ENCODE peak calls at places on chromosome X, in five cellular contexts. One of them, this sample, is unnamed.

GRCh38 chrX:1521459-1521956 is 15.5 kb downstream of the P2RY8 start:
- DNase-seq in epithelial cell of esophagus: no peak
- DNase-seq in IMR-90: no peak
- DNase-seq in A549: no peak
- DNase-seq in CD8-positive, alpha-beta T cell: peak
- DNase-seq in this sample: peak

GRCh38 chrX:13985697-13986435 is 43.8 kb downstream of the GEMIN8 start:
- DNase-seq in CD8-positive, alpha-beta T cell: no peak
- DNase-seq in A549: no peak
- DNase-seq in IMR-90: no peak
- DNase-seq in epithelial cell of esophagus: no peak
- DNase-seq in this sample: peak

GRCh38 chrX:124087000-124087746 is 125.7 kb downstream of the STAG2 start:
- DNase-seq in CD8-positive, alpha-beta T cell: no peak
- DNase-seq in IMR-90: no peak
- DNase-seq in epithelial cell of esophagus: no peak
- DNase-seq in A549: no peak
- DNase-seq in this sample: no peak

GRCh38 chrX:23783569-23784486 is 855 bp downstream of the SAT1 start:
- DNase-seq in IMR-90: no peak
- DNase-seq in CD8-positive, alpha-beta T cell: peak
- DNase-seq in epithelial cell of esophagus: no peak
- DNase-seq in A549: no peak
- DNase-seq in this sample: peak

GRCh38 chrX:25156323-25156722 is 140.6 kb upstream of the ARX start:
- DNase-seq in A549: no peak
- DNase-seq in epithelial cell of esophagus: no peak
- DNase-seq in CD8-positive, alpha-beta T cell: no peak
- DNase-seq in IMR-90: no peak
- DNase-seq in this sample: no peak

GRCh38 chrX:119809185-119809666 is 17.8 kb upstream of the RPL39 start:
- DNase-seq in IMR-90: peak
- DNase-seq in epithelial cell of esophagus: no peak
- DNase-seq in CD8-positive, alpha-beta T cell: no peak
- DNase-seq in A549: no peak
- DNase-seq in this sample: no peak

GRCh38 chrX:139759637-139760036 is 51.7 kb upstream of the MCF2 start:
- DNase-seq in epithelial cell of esophagus: peak
- DNase-seq in CD8-positive, alpha-beta T cell: no peak
- DNase-seq in A549: peak
- DNase-seq in IMR-90: peak
- DNase-seq in this sample: peak

GRCh38 chrX:44748014-44748413 is 95.8 kb upstream of the DUSP21 start:
- DNase-seq in A549: no peak
- DNase-seq in epithelial cell of esophagus: peak
- DNase-seq in CD8-positive, alpha-beta T cell: no peak
- DNase-seq in IMR-90: no peak
- DNase-seq in this sample: no peak

GRCh38 chrX:84064164-84064563 is 123.8 kb downstream of the RPS6KA6 start:
- DNase-seq in A549: no peak
- DNase-seq in IMR-90: peak
- DNase-seq in CD8-positive, alpha-beta T cell: no peak
- DNase-seq in epithelial cell of esophagus: peak
- DNase-seq in this sample: no peak

GRCh38 chrX:119145241-119145653 is 17.6 kb upstream of the KIAA1210 start:
- DNase-seq in IMR-90: no peak
- DNase-seq in A549: peak
- DNase-seq in CD8-positive, alpha-beta T cell: no peak
- DNase-seq in epithelial cell of esophagus: peak
- DNase-seq in this sample: peak

GRCh38 chrX:118637997-118638396 is 89.4 kb upstream of the IL13RA1 start:
- DNase-seq in CD8-positive, alpha-beta T cell: no peak
- DNase-seq in IMR-90: peak
- DNase-seq in epithelial cell of esophagus: peak
- DNase-seq in A549: no peak
- DNase-seq in this sample: no peak

GRCh38 chrX:84186603-84187358 is 1.2 kb downstream of the RPS6KA6 start:
- DNase-seq in epithelial cell of esophagus: peak
- DNase-seq in A549: peak
- DNase-seq in CD8-positive, alpha-beta T cell: no peak
- DNase-seq in IMR-90: peak
- DNase-seq in this sample: no peak

GRCh38 chrX:136582624-136583023 is 50.6 kb downstream of the VGLL1 start:
- DNase-seq in CD8-positive, alpha-beta T cell: no peak
- DNase-seq in A549: no peak
- DNase-seq in epithelial cell of esophagus: peak
- DNase-seq in IMR-90: no peak
- DNase-seq in this sample: no peak

GRCh38 chrX:70439016-70439415 is 5.6 kb upstream of the DLG3 start:
- DNase-seq in A549: no peak
- DNase-seq in epithelial cell of esophagus: peak
- DNase-seq in IMR-90: no peak
- DNase-seq in CD8-positive, alpha-beta T cell: no peak
- DNase-seq in this sample: peak

GRCh38 chrX:46262299-46262698 is 282.9 kb downstream of the ZNF674 start:
- DNase-seq in IMR-90: no peak
- DNase-seq in epithelial cell of esophagus: peak
- DNase-seq in CD8-positive, alpha-beta T cell: no peak
- DNase-seq in A549: no peak
- DNase-seq in this sample: no peak

GRCh38 chrX:111216293-111216801 is 53.9 kb downstream of the CAPN6 start:
- DNase-seq in CD8-positive, alpha-beta T cell: no peak
- DNase-seq in IMR-90: no peak
- DNase-seq in A549: no peak
- DNase-seq in epithelial cell of esophagus: no peak
- DNase-seq in this sample: no peak

GRCh38 chrX:44765556-44765955 is 78.3 kb upstream of the DUSP21 start:
- DNase-seq in IMR-90: no peak
- DNase-seq in A549: no peak
- DNase-seq in CD8-positive, alpha-beta T cell: no peak
- DNase-seq in epithelial cell of esophagus: no peak
- DNase-seq in this sample: no peak

GRCh38 chrX:353566-354535 is 32.9 kb downstream of the PPP2R3B start:
- DNase-seq in epithelial cell of esophagus: no peak
- DNase-seq in CD8-positive, alpha-beta T cell: no peak
- DNase-seq in IMR-90: no peak
- DNase-seq in A549: no peak
- DNase-seq in this sample: no peak

GRCh38 chrX:110210417-110211139 is 107.3 kb downstream of the AMMECR1 start:
- DNase-seq in A549: peak
- DNase-seq in CD8-positive, alpha-beta T cell: no peak
- DNase-seq in epithelial cell of esophagus: peak
- DNase-seq in IMR-90: peak
- DNase-seq in this sample: no peak

DNA sequence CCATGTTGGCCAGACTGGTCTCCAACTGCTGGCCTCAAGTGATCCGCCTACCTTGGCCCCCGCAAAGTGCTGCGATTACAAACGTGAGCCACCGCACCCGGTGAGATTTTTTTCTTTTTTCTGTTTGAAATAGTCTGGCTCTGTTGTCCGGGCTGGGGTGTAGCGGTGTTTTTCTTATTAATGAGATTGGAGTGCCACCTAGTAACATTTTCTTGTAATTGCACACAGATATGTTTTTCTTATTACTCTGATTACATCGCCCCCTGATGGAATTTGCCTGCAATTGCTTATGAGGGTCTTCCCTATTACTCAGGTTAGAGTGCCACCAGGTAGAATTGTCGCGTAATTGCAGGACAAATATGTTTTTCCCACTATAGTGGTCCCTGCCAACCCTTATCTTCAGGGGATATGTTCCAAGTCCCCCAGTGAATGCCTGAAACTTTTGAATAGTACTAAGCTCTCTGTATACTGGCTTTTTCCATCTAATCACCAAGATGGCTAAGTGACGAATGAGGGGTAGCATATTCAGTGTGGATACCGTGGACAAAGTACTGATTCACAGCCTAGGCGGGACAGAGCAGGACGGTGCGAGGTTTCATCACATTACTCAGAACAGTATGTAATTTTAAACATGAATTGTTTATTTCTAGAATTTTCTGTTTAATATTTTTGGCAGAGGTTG is 8.6 kb upstream of the PDHA1 start:
- DNase-seq in CD8-positive, alpha-beta T cell: no peak
- DNase-seq in epithelial cell of esophagus: no peak
- DNase-seq in IMR-90: peak
- DNase-seq in A549: peak
- DNase-seq in this sample: peak
- H3K4me3 ChIP-seq in CD8-positive, alpha-beta T cell: no peak
- H3K4me3 ChIP-seq in epithelial cell of esophagus: no peak
- H3K4me3 ChIP-seq in IMR-90: no peak
- H3K4me3 ChIP-seq in A549: peak
- H3K4me3 ChIP-seq in this sample: no peak

GRCh38 chrX:6407541-6407940 is 127.4 kb downstream of the VCX3A start:
- DNase-seq in epithelial cell of esophagus: no peak
- DNase-seq in CD8-positive, alpha-beta T cell: no peak
- DNase-seq in IMR-90: no peak
- DNase-seq in A549: no peak
- DNase-seq in this sample: no peak
- TF ChIP-seq CTCF in epithelial cell of esophagus: no peak
- TF ChIP-seq CTCF in CD8-positive, alpha-beta T cell: no peak
- TF ChIP-seq CTCF in IMR-90: no peak
- TF ChIP-seq CTCF in A549: no peak
- TF ChIP-seq CTCF in this sample: no peak

DNA sequence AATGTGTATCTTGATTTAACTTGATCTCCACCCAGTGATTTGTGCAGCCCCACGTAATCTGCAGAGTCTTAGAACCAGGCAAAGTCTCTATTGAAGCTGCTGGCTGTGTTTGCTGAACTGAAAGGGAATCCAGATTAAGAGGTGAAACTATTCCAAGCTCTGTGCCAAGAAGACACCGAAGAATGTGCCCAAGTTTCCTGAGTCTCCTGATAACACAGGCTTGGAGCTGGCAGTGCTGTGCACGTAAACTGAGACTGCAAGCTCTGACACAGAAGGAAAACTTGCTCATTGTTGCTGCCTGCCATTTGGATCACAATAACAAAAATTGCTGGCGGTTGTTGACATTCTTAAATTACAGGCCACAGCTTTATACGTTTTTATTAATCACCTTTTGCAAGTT is 60.2 kb upstream of the VCX3B start:
- DNase-seq in epithelial cell of esophagus: peak
- DNase-seq in A549: no peak
- DNase-seq in IMR-90: no peak
- DNase-seq in CD8-positive, alpha-beta T cell: no peak
- DNase-seq in this sample: no peak
- H3K4me3 ChIP-seq in epithelial cell of esophagus: no peak
- H3K4me3 ChIP-seq in A549: no peak
- H3K4me3 ChIP-seq in IMR-90: no peak
- H3K4me3 ChIP-seq in CD8-positive, alpha-beta T cell: no peak
- H3K4me3 ChIP-seq in this sample: no peak

GRCh38 chrX:134520860-134521390 is 61.0 kb downstream of the HPRT1 start:
- DNase-seq in CD8-positive, alpha-beta T cell: no peak
- DNase-seq in A549: peak
- DNase-seq in IMR-90: peak
- DNase-seq in epithelial cell of esophagus: peak
- DNase-seq in this sample: peak
- TF ChIP-seq CTCF in CD8-positive, alpha-beta T cell: no peak
- TF ChIP-seq CTCF in A549: peak
- TF ChIP-seq CTCF in IMR-90: peak
- TF ChIP-seq CTCF in epithelial cell of esophagus: peak
- TF ChIP-seq CTCF in this sample: peak

GRCh38 chrX:55487143-55487542 is 2.5 kb downstream of the USP51 start:
- DNase-seq in A549: no peak
- DNase-seq in epithelial cell of esophagus: no peak
- DNase-seq in IMR-90: no peak
- DNase-seq in CD8-positive, alpha-beta T cell: no peak
- DNase-seq in this sample: no peak
- H3K4me3 ChIP-seq in A549: no peak
- H3K4me3 ChIP-seq in epithelial cell of esophagus: no peak
- H3K4me3 ChIP-seq in IMR-90: no peak
- H3K4me3 ChIP-seq in CD8-positive, alpha-beta T cell: no peak
- H3K4me3 ChIP-seq in this sample: no peak

GRCh38 chrX:17527135-17527701 is 152.2 kb downstream of the NHS start:
- DNase-seq in A549: no peak
- DNase-seq in IMR-90: peak
- DNase-seq in CD8-positive, alpha-beta T cell: no peak
- DNase-seq in epithelial cell of esophagus: no peak
- DNase-seq in this sample: no peak
- TF ChIP-seq CTCF in A549: no peak
- TF ChIP-seq CTCF in IMR-90: no peak
- TF ChIP-seq CTCF in CD8-positive, alpha-beta T cell: no peak
- TF ChIP-seq CTCF in epithelial cell of esophagus: no peak
- TF ChIP-seq CTCF in this sample: no peak

DNA sequence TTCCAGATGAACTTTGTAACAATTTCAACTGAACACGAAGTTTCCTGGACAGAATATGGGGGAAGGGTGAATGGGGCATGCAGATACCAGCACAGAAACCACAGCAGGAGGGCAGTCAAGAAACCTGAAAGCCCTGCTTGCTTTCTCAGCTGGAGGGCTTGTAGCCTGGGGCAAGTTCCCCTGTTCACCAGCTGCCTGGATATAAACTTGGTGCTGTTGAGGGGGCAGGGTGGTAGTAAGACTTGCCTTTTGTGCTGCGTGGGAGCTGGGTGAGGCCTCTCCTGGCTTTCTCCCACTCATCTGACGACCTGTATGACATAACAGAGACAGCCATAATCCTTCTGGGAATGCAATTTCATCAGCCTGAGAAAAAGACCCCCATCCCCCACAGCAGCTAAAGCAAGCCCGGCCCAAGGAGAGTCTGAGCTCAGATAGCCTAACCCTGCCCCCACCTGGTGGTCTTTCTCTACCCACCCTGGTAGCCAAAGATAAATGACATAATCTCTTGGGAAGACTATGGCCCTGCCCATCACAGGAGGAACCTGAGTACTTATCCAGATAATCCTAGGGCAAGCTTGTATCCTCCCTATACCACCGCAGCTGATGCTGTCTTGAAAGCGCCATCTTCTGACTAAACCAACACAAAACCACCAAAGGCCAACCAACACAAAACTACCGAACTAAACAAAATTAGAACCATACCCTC is 234.3 kb downstream of the LAS1L start:
- DNase-seq in IMR-90: no peak
- DNase-seq in CD8-positive, alpha-beta T cell: no peak
- DNase-seq in epithelial cell of esophagus: no peak
- DNase-seq in A549: no peak
- DNase-seq in this sample: no peak
- H3K4me3 ChIP-seq in IMR-90: no peak
- H3K4me3 ChIP-seq in CD8-positive, alpha-beta T cell: no peak
- H3K4me3 ChIP-seq in epithelial cell of esophagus: no peak
- H3K4me3 ChIP-seq in A549: no peak
- H3K4me3 ChIP-seq in this sample: no peak

GRCh38 chrX:30343206-30343605 is 34.0 kb upstream of the NR0B1 start:
- DNase-seq in IMR-90: no peak
- DNase-seq in CD8-positive, alpha-beta T cell: no peak
- DNase-seq in A549: no peak
- DNase-seq in epithelial cell of esophagus: no peak
- DNase-seq in this sample: no peak
- TF ChIP-seq CTCF in IMR-90: no peak
- TF ChIP-seq CTCF in CD8-positive, alpha-beta T cell: no peak
- TF ChIP-seq CTCF in A549: no peak
- TF ChIP-seq CTCF in epithelial cell of esophagus: no peak
- TF ChIP-seq CTCF in this sample: no peak